ENCODE peak calls at places on chromosomes 6 and 20, in four cellular contexts. M, R, L and V are unnamed samples.

GRCh38 chr6:48630511-48630910 is 519.5 kb upstream of the PTCHD4 start:
- DNase-seq in L (no peak), M (no peak), R (no peak), V (no peak)

GRCh38 chr6:157134402-157135074 is 188.8 kb downstream of the TMEM242 start:
- DNase-seq in L (no peak), M (no peak), R (no peak), V (no peak)

GRCh38 chr6:3888153-3888957 is 39.2 kb downstream of the FAM50B start:
- DNase-seq in R (no peak), L (no peak), M (no peak), V (no peak)

GRCh38 chr6:7991992-7992815 is 72.0 kb downstream of the BLOC1S5 start:
- DNase-seq in R (peak; percentile 9), M (no peak), L (peak; percentile 86), V (peak; percentile 78)

GRCh38 chr20:37383229-37383989 is 37.5 kb downstream of the SRC start:
- DNase-seq in L (no peak), M (peak; percentile 66), R (peak; percentile 47), V (no peak)

GRCh38 chr6:163356324-163356723 is 58.2 kb upstream of the QKI start:
- DNase-seq in R (no peak), L (peak; percentile 17), M (peak; percentile 4), V (no peak)

GRCh38 chr6:123802697-123803455 is 789 bp upstream of the NKAIN2 start:
- DNase-seq in M (peak; percentile 78), R (peak; percentile 82), L (peak; percentile 18), V (peak; percentile 87)

GRCh38 chr6:25342784-25343183 is 63.6 kb downstream of the CARMIL1 start:
- DNase-seq in M (no peak), R (no peak), L (peak; percentile 38), V (no peak)

GRCh38 chr6:1363298-1363697 is 26.1 kb upstream of the FOXF2 start:
- DNase-seq in M (no peak), R (no peak), L (no peak), V (no peak)

GRCh38 chr6:1362643-1363042 is 26.7 kb upstream of the FOXF2 start:
- DNase-seq in L (no peak), R (no peak), M (no peak), V (no peak)

GRCh38 chr6:1364791-1365190 is 24.6 kb upstream of the FOXF2 start:
- DNase-seq in L (no peak), R (no peak), M (no peak), V (no peak)

GRCh38 chr6:1365701-1366100 is 23.7 kb upstream of the FOXF2 start:
- DNase-seq in L (no peak), M (no peak), R (no peak), V (no peak)

GRCh38 chr6:1363729-1364572 is 25.4 kb upstream of the FOXF2 start:
- DNase-seq in L (no peak), R (no peak), M (no peak), V (no peak)
- TF ChIP-seq CTCF in L (peak; percentile 35), R (no peak), M (no peak), V (peak; percentile 22)

DNA sequence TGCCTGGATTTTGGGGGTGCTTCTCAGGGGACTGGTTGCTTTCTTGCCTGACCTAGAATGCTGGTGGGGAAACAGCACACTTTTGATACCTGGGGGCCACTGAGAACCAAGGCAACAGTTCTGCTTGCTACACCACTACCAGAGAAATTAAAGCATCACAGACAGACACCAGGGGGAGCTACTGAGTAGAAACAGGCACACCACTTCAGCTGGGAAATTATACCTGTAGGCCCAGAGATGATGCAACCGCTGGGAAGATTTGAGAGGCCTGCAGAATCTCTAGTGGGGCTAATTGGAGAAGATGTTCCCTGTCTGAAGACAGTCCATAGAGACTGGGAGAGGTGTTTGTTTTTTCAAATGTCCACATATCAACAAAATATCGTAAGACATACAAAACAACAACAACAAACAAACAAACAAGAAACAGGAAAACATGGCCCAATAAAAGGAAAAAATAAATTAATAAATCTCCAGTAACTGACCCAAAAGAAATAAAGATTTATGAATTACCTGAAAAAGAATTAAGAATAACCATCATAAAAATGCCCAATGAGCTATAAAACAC is 129.4 kb upstream of the RIN2 start:
- DNase-seq in R (peak; percentile 59), L (peak; percentile 16), M (peak; percentile 69), V (peak; percentile 79)
- TF ChIP-seq CTCF in R (no peak), L (peak; percentile 80), M (peak; percentile 72), V (peak; percentile 81)

GRCh38 chr6:12636336-12636735 is 80.2 kb upstream of the PHACTR1 start:
- DNase-seq in L (no peak), M (no peak), R (no peak), V (no peak)
- TF ChIP-seq CTCF in L (peak; percentile 4), M (no peak), R (no peak), V (no peak)

DNA sequence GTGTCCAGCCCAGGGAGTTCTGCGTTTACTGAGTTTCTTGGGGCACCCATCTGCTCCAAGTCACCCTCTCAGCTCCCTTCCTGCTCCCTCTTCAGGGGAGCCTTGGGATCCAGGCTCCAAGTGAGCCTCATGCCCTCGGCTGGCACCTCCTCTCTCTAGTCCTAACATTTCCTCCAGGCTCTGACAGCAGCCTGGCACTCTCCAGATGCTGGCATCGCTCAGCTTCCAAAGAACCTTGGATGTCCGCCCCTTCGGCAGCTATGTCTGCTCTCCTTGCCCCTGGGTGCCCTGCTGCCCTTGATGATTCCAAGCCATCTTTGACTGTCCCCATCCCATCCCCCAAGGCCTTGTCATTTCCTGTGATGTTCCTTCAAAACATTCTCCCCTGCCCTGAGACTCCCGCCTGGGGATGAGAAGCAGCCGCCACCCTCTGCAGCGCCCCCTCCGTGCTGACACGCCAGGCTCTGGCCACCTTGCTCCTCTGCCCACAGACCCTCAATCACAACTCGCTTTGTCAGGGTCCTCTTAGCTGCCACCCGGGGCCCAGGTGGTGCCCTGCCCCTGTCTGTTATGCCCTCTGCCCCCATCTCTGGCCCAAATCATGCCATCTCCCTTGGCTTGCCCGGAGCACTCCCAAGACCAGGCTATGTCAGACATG is 6.6 kb upstream of the GFRA4 start:
- DNase-seq in L (no peak), M (no peak), R (no peak), V (no peak)
- TF ChIP-seq CTCF in L (no peak), M (no peak), R (no peak), V (no peak)

GRCh38 chr6:35402136-35402855 is 49.8 kb upstream of the FANCE start:
- DNase-seq in M (no peak), L (no peak), R (peak; percentile 51), V (peak; percentile 51)
- TF ChIP-seq CTCF in M (no peak), L (no peak), R (no peak), V (no peak)

GRCh38 chr6:130276507-130276906 is 53.8 kb upstream of the SAMD3 start:
- DNase-seq in M (no peak), R (no peak), L (no peak), V (no peak)

GRCh38 chr6:130288065-130288464 is 65.3 kb upstream of the SAMD3 start:
- DNase-seq in M (no peak), R (no peak), L (no peak), V (no peak)

DNA sequence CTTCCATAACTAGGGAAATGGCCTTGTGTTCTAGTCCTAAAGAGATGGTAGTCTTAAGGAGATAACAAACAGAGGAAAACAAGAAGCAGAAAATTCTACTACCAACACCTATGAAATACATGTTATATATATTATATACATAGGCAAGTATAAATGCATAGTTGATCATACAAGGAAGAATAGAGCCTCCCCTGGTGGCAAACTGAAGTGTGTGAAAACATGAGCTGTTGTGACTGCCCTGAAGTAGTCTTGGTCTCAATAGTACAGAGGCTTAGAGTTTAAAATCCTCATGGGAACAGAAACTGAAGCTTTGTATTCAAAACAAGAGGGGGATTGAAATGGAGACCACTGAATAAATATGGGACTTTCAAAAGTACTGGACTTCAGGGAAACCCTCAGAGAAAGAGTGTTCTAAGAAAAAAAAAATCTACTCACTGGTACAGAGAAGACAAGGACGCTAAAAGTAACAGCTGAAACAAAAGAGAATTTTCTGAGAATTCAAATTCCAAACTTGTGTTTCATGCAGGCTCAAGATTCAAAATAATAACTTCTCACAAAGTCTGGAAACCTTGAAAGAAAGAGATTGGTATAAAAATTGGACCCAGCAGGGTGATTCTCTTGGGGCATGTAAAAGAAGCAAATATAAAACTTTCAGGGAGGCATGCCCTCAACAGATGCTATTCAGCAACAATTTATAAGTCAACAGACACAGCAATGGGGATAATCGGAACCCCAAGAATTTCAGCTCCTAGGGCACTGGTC is 59.7 kb upstream of the SAMD3 start:
- DNase-seq in R (no peak), L (peak; percentile 8), M (peak; percentile 52), V (peak; percentile 22)
- TF ChIP-seq CTCF in R (no peak), L (peak; percentile 56), M (peak; percentile 52), V (peak; percentile 41)

DNA sequence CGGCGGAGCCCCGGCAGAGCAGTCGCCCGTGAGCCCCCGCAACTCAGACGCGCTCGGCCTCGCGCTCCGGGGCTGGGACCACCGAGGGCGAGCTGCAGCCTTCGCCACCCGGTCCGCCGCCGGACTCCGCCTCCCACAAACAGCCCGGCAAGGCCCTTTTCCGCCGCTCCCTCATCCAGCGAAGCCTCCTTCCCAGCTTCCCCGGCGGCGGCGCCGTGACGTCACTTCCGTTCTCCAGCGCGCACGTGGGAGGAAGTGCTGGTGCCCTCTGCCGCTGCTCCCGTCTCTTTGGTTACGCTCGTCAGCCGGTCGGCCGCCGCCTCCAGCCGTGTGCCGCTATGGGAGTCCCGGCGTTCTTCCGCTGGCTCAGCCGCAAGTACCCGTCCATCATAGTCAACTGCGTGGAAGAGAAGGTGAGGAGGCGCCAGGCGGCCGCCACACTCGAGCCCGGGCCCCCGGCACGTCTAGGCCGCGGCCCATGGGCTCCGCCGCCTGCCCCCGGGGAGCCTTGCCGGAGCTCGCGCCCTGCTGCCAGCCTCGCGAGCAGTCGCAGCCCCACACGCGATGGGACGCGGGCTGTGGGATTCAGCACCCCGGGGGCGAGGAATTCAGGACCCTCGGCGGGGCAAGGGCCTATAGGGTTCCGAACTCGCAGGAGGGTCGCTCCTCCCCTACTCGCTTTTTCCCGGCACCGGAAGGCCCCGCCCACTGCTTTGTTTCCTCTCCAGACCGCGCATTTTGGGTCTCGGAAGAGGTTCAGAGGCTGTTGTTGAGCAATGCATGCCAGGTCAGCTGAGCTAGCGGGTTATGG is at the start of gene XRN2:
- DNase-seq in R (peak; percentile 77), L (peak; percentile 55), M (peak; percentile 96), V (peak; percentile 94)
- TF ChIP-seq CTCF in R (no peak), L (no peak), M (no peak), V (peak; percentile 26)

DNA sequence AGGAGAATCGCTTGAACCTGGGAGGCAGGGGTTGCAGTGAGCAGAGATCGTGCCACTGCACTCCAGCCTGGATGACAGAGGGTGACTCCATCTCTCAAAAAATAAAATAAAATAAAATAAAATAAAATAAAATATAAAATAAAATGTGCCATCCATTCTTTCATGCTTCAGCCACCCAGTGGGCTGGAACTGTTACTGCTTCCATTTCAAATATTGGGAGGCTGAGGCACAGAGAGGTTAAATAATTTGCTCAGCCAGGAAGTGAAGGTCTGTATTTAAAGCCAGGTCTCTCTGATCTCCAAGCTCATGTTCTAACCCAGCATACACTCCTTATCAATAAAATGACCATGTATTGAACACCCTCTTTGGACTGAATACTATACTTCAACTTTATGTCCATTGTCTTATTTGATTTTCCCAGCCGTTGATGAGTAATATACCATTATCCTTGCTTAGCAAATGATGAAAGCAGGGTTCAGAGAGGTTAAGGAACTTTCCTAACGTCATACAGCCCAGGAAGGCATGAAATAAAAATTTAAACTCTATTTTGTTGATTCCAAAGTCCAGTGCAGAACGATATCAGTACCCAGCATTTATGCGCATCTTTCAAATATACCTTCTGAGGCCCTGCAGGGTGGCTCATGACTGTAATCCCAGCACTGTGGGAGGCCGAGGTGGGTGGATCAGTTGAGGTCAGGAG is 25.8 kb upstream of the SLC9A8 start:
- DNase-seq in L (no peak), R (no peak), M (no peak), V (no peak)
- TF ChIP-seq CTCF in L (peak; percentile 49), R (peak; percentile 59), M (no peak), V (no peak)